ENCODE peak calls at places on chromosomes 16 and 17, in eight cellular contexts. G, C, I, O, Z, Q, M and K are unnamed samples.

GRCh38 chr16:1485847-1486496 is 2.8 kb downstream of the PTX4 start:
- DNase-seq in C (peak), O (no peak), G (no peak), Z (no peak), I (no peak), M (no peak), Q (no peak), K (no peak)

GRCh38 chr17:47816111-47816735 is 5.4 kb downstream of the OSBPL7 start:
- DNase-seq in Q (no peak), I (no peak), C (peak), O (no peak), G (no peak), M (no peak), Z (no peak), K (no peak)

GRCh38 chr16:48317614-48318013 is 67.6 kb downstream of the SIAH1 start:
- DNase-seq in M (no peak), I (no peak), O (no peak), G (no peak), C (no peak), Q (no peak), Z (peak), K (no peak)

GRCh38 chr16:59909262-59909661 is 1175.1 kb upstream of the GOT2 start:
- DNase-seq in I (no peak), Q (no peak), C (no peak), M (no peak), G (no peak), Z (no peak), O (no peak), K (no peak)

GRCh38 chr17:5757306-5757907 is 173.1 kb upstream of the NLRP1 start:
- DNase-seq in G (no peak), Z (no peak), Q (no peak), M (peak), I (no peak), O (no peak), C (no peak), K (no peak)

GRCh38 chr17:73650147-73650546 is 5.9 kb upstream of the SDK2 start:
- DNase-seq in M (no peak), Q (no peak), O (no peak), C (no peak), I (peak), Z (no peak), G (no peak), K (no peak)

GRCh38 chr17:12673788-12674187 is 8.1 kb downstream of the MYOCD start:
- DNase-seq in M (no peak), I (no peak), C (no peak), O (no peak), G (no peak), Z (no peak), Q (no peak), K (no peak)

GRCh38 chr17:48825446-48826381 is 5.1 kb upstream of the CALCOCO2 start:
- DNase-seq in Z (no peak), I (no peak), Q (no peak), O (no peak), G (no peak), M (no peak), C (no peak), K (no peak)

GRCh38 chr17:44345497-44346026 is 460 bp downstream of the GRN start:
- DNase-seq in Z (peak), I (peak), C (no peak), O (peak), Q (no peak), G (peak), M (peak), K (no peak)

GRCh38 chr16:74053310-74053709 is 243.3 kb upstream of the PSMD7 start:
- DNase-seq in C (no peak), O (no peak), Q (no peak), G (no peak), Z (no peak), M (no peak), I (no peak), K (no peak)

GRCh38 chr16:87802670-87803069 is 36.9 kb upstream of the KLHDC4 start:
- DNase-seq in M (no peak), G (no peak), Z (no peak), I (no peak), Q (no peak), O (no peak), C (no peak), K (no peak)

GRCh38 chr16:65069090-65069489 is 52.8 kb downstream of the CDH11 start:
- DNase-seq in I (no peak), C (no peak), Q (no peak), O (no peak), M (no peak), Z (no peak), G (no peak), K (peak)

GRCh38 chr16:85029413-85029794 is 1.8 kb downstream of the KIAA0513 start:
- DNase-seq in C (no peak), Q (no peak), M (peak), O (peak), I (peak), Z (no peak), G (peak), K (no peak)

GRCh38 chr17:7015587-7016020 is 3.2 kb downstream of the RNASEK start:
- DNase-seq in C (no peak), I (no peak), O (no peak), G (peak), Z (no peak), M (no peak), Q (no peak), K (no peak)

GRCh38 chr17:35568561-35568960 is 7.9 kb upstream of the SLFN14 start:
- DNase-seq in Z (peak), G (no peak), O (no peak), I (no peak), C (no peak), Q (no peak), M (peak), K (no peak)

GRCh38 chr17:70138309-70138865 is 30.9 kb upstream of the KCNJ2 start:
- DNase-seq in Q (no peak), Z (no peak), C (no peak), G (no peak), O (no peak), I (no peak), M (no peak), K (peak)

GRCh38 chr17:82126479-82127314 is 28.7 kb upstream of the FASN start:
- DNase-seq in G (no peak), C (no peak), O (peak), Z (no peak), M (no peak), I (no peak), Q (no peak), K (no peak)

GRCh38 chr17:72705905-72706395 is 386.5 kb downstream of the SLC39A11 start:
- DNase-seq in C (no peak), Z (no peak), O (no peak), Q (no peak), G (no peak), I (no peak), M (no peak), K (no peak)

GRCh38 chr16:17160285-17160854 is 310.4 kb downstream of the XYLT1 start:
- DNase-seq in Z (no peak), Q (no peak), G (no peak), M (no peak), O (no peak), C (no peak), I (peak), K (no peak)

GRCh38 chr17:74877592-74878543 is 5.1 kb upstream of the FDXR start:
- DNase-seq in I (no peak), O (no peak), G (no peak), C (no peak), Z (peak), M (peak), Q (no peak), K (no peak)

GRCh38 chr16:2959206-2959605 is 4.9 kb upstream of the KREMEN2 start:
- DNase-seq in M (peak), C (no peak), Z (no peak), O (no peak), Q (no peak), G (no peak), I (no peak), K (no peak)

GRCh38 chr17:79027925-79028491 is 4.0 kb downstream of the C1QTNF1 start:
- DNase-seq in C (peak), M (no peak), Z (no peak), Q (no peak), G (peak), O (no peak), I (peak), K (no peak)

GRCh38 chr17:55487727-55488436 is 23.4 kb downstream of the SMIM36 start:
- DNase-seq in G (no peak), Q (no peak), C (no peak), O (no peak), I (no peak), M (no peak), Z (no peak), K (no peak)

GRCh38 chr16:69040144-69040909 is 65.1 kb upstream of the HAS3 start:
- DNase-seq in G (no peak), O (no peak), Q (no peak), Z (no peak), I (no peak), M (no peak), C (no peak), K (no peak)

GRCh38 chr17:7479389-7480192 is at the start of gene ZBTB4:
- DNase-seq in Z (peak), G (peak), Q (peak), O (peak), C (peak), M (peak), I (peak), K (no peak)

GRCh38 chr17:5508855-5509254 is 22.5 kb downstream of the MIS12 start:
- DNase-seq in Z (no peak), O (no peak), M (peak), I (no peak), Q (no peak), C (no peak), G (no peak), K (no peak)

GRCh38 chr16:51907680-51908079 is 639.3 kb downstream of the TOX3 start:
- DNase-seq in M (no peak), Q (no peak), C (no peak), G (no peak), Z (no peak), I (no peak), O (no peak), K (no peak)

GRCh38 chr17:28846231-28846630 is 3.6 kb upstream of the FAM222B start:
- DNase-seq in O (no peak), I (no peak), Z (no peak), Q (no peak), M (no peak), C (no peak), G (no peak), K (no peak)

GRCh38 chr16:35747658-35748455 is 2288.4 kb downstream of the TP53TG3F start:
- DNase-seq in Q (no peak), O (no peak), G (no peak), I (no peak), C (no peak), Z (no peak), M (no peak), K (no peak)

GRCh38 chr16:30370444-30371247 is at the start of gene TBC1D10B:
- DNase-seq in O (peak), M (peak), Q (peak), I (peak), Z (peak), C (peak), G (peak), K (peak)

DNA sequence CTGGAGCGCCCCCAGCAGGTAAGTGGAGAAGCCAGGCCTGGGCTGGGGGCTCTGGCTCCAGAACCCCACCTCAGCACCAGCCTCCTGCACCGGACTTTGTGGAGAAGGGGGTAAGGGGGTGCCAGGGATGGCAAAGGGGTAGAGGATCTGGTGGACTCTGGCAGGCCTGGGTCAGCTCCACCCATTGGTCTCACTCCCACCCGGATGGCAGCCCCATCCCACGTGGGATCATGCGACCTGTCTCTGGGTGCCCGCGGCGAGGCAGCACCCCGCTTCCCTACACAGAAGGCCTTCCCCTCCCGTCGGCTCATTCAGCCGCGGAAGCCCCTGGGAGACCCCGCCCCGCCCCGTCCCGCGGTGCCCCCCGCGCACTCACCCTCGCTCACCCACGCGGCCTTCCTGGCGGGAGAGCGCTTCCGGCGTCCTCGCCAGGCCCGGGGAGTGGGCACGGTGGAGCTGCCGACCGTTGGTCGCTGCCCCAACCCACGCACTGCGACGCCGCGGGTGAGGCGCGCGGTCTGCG is 498 bp upstream of the PLEKHG4 start:
- DNase-seq in Z (peak), O (peak), C (no peak), G (peak), M (peak), I (peak), Q (no peak), K (no peak)
- TF ChIP-seq CTCF in Z (no peak), O (no peak), C (peak), G (no peak), M (no peak), I (peak), Q (no peak), K (peak)

GRCh38 chr17:68740555-68741447 is 139.6 kb upstream of the FAM20A start:
- DNase-seq in I (no peak), Q (no peak), Z (peak), O (no peak), M (no peak), G (no peak), C (no peak), K (no peak)
- TF ChIP-seq CTCF in I (peak), Q (no peak), Z (peak), O (no peak), M (no peak), G (no peak), C (no peak), K (no peak)

DNA sequence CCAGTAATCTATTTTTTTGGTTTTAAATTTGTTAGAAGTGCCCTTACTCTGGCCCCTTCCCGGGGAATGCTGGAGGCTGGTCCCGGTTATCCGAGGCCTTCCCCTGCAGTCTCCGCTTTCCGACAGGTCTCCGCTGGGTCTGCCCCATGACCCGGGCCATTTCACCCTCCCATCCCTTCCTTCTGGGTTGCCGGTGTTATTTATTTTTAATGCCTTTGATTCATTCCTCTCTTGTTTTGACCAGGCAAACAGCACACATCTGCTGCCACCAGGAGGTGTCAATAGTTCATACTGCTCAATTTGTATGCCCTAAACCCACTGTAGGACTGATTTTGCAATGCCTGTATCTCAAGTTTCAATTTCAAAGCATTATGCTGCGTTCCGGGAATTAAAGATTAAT is 113.2 kb upstream of the IRX5 start:
- DNase-seq in C (no peak), G (no peak), M (no peak), Q (no peak), I (no peak), O (no peak), Z (peak), K (no peak)
- TF ChIP-seq CTCF in C (peak), G (no peak), M (peak), Q (peak), I (peak), O (no peak), Z (no peak), K (peak)

DNA sequence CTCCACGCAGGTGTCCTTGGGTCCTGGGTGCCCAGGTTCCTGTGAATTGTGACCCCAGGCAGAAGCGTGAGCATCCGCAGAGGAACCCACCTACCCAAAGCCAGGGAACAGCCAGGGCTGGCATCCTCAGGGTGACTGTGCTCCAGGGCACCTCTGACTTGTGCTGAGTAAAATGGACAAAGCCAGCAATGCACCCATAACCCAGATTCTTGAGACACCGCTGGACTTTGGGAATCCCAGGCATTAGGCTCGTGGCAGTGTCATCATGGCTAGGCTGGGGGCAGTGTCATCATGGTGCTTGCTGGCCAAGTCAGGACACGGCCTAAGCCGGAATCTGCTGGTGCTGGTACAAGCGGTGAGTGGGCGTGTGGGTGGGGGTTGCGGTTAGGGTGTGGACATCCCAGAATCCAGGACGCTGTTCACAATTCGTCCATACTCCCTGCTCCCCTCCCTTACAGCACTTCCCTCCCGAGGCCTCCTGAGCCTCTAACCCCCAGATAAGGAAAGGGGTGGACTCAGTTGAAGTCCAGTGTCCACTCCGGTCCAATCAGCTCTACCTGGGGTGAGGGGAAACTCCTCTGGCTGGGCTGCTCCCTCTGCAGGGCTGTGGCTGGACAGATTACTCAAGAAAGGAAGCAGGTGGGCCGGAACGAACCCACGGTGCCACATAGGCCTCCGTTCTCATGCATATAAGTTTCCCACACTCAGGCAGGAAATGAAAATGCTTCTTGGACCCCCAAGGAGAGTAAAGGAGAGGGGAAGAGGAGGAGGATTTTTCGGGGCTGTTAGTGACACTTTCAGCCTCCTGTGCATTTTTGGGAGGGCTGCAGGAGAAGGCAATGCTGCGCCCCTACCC is 138.9 kb downstream of the SEC14L1 start:
- DNase-seq in G (no peak), Q (no peak), C (peak), I (no peak), O (no peak), M (no peak), Z (peak), K (no peak)
- TF ChIP-seq CTCF in G (no peak), Q (no peak), C (no peak), I (no peak), O (no peak), M (no peak), Z (peak), K (no peak)